ENCODE peak calls at places on chromosomes 11 and 22, in five cellular contexts. Y is epithelial cell of prostate; T is neuronal stem cell; H is endodermal cell; B is stimulated activated CD4-positive, alpha-beta T cell treated with anti-CD3 and anti-CD28 coated beads, TNF-alpha, amount 100 ng/mL, for 1 hour. R is an unnamed sample.

GRCh38 chr11:133724116-133724515 is 121.2 kb downstream of the SPATA19 start:
- DNase-seq in Y (no peak), T (no peak), H (no peak), B (no peak), R (no peak)

GRCh38 chr11:37105456-37105855 is 507.4 kb upstream of the RAG2 start:
- DNase-seq in Y (no peak), T (no peak), H (no peak), B (no peak), R (no peak)

GRCh38 chr22:25359601-25360261 is 140.3 kb downstream of the CRYBB2 start:
- DNase-seq in Y (no peak), T (no peak), H (no peak), B (no peak), R (no peak)

GRCh38 chr11:106969660-106970059 is 48.6 kb downstream of the GUCY1A2 start:
- DNase-seq in Y (no peak), T (no peak), H (no peak), B (no peak), R (no peak)

GRCh38 chr11:95156133-95156731 is 66.6 kb downstream of the ENDOD1 start:
- DNase-seq in Y (no peak), T (no peak), H (peak), B (no peak), R (no peak)

GRCh38 chr11:66408488-66409214 is 12.2 kb upstream of the NPAS4 start:
- DNase-seq in Y (no peak), T (peak), H (peak), B (peak), R (peak)

GRCh38 chr11:117759305-117759704 is 37.7 kb downstream of the DSCAML1 start:
- DNase-seq in Y (no peak), T (no peak), H (peak), B (no peak), R (no peak)

GRCh38 chr11:41665633-41666032 is 206.2 kb upstream of the LRRC4C start:
- DNase-seq in Y (no peak), T (no peak), H (no peak), B (no peak), R (no peak)

GRCh38 chr11:120603071-120603470 is 91.5 kb downstream of the GRIK4 start:
- DNase-seq in Y (no peak), T (no peak), H (no peak), B (no peak), R (no peak)

GRCh38 chr11:126340960-126341709 is 14.4 kb upstream of the ST3GAL4 start:
- DNase-seq in Y (no peak), T (no peak), H (no peak), B (no peak), R (no peak)

R was measured in GM13976.